ENCODE peak calls at places on chromosomes 16 and 17, in ten cellular contexts. One of them, this sample, is unnamed.

GRCh38 chr17:3691539-3692166 is 4.3 kb downstream of the P2RX5 start:
- DNase-seq in IMR-90: no peak
- DNase-seq in right lobe of liver: no peak
- DNase-seq in stomach: no peak
- DNase-seq in heart left ventricle: no peak
- DNase-seq in tibial nerve: no peak
- DNase-seq in H1: peak
- DNase-seq in A549: no peak
- DNase-seq in adrenal gland: no peak
- DNase-seq in sigmoid colon: no peak
- DNase-seq in this sample: no peak

GRCh38 chr17:41680426-41681040 is 8.2 kb upstream of the EIF1 start:
- DNase-seq in stomach: no peak
- DNase-seq in H1: no peak
- DNase-seq in sigmoid colon: no peak
- DNase-seq in A549: no peak
- DNase-seq in right lobe of liver: no peak
- DNase-seq in heart left ventricle: no peak
- DNase-seq in adrenal gland: no peak
- DNase-seq in tibial nerve: no peak
- DNase-seq in IMR-90: no peak
- DNase-seq in this sample: no peak

GRCh38 chr16:47779201-47780016 is 318.3 kb downstream of the PHKB start:
- DNase-seq in H1: peak
- DNase-seq in heart left ventricle: no peak
- DNase-seq in IMR-90: peak
- DNase-seq in right lobe of liver: peak
- DNase-seq in tibial nerve: no peak
- DNase-seq in stomach: no peak
- DNase-seq in sigmoid colon: no peak
- DNase-seq in A549: no peak
- DNase-seq in adrenal gland: peak
- DNase-seq in this sample: no peak

GRCh38 chr16:60123387-60124023 is 1389.4 kb upstream of the GOT2 start:
- DNase-seq in adrenal gland: no peak
- DNase-seq in H1: no peak
- DNase-seq in right lobe of liver: no peak
- DNase-seq in heart left ventricle: no peak
- DNase-seq in IMR-90: no peak
- DNase-seq in stomach: no peak
- DNase-seq in sigmoid colon: no peak
- DNase-seq in tibial nerve: no peak
- DNase-seq in A549: no peak
- DNase-seq in this sample: no peak

GRCh38 chr17:43406676-43407645 is 8.2 kb downstream of the ARL4D start:
- DNase-seq in sigmoid colon: no peak
- DNase-seq in A549: no peak
- DNase-seq in stomach: no peak
- DNase-seq in tibial nerve: no peak
- DNase-seq in heart left ventricle: no peak
- DNase-seq in adrenal gland: no peak
- DNase-seq in H1: no peak
- DNase-seq in IMR-90: peak
- DNase-seq in right lobe of liver: no peak
- DNase-seq in this sample: no peak

GRCh38 chr16:66227766-66228530 is 138.5 kb upstream of the CDH5 start:
- DNase-seq in stomach: no peak
- DNase-seq in sigmoid colon: no peak
- DNase-seq in adrenal gland: no peak
- DNase-seq in IMR-90: no peak
- DNase-seq in heart left ventricle: no peak
- DNase-seq in right lobe of liver: no peak
- DNase-seq in A549: no peak
- DNase-seq in tibial nerve: no peak
- DNase-seq in H1: no peak
- DNase-seq in this sample: no peak

GRCh38 chr16:939311-939710 is 31.5 kb downstream of the LMF1 start:
- DNase-seq in stomach: no peak
- DNase-seq in sigmoid colon: no peak
- DNase-seq in right lobe of liver: no peak
- DNase-seq in tibial nerve: no peak
- DNase-seq in heart left ventricle: peak
- DNase-seq in adrenal gland: no peak
- DNase-seq in H1: no peak
- DNase-seq in A549: no peak
- DNase-seq in IMR-90: no peak
- DNase-seq in this sample: no peak

GRCh38 chr16:57115504-57116182 is 23.3 kb downstream of the CPNE2 start:
- DNase-seq in A549: no peak
- DNase-seq in tibial nerve: peak
- DNase-seq in IMR-90: peak
- DNase-seq in H1: no peak
- DNase-seq in stomach: no peak
- DNase-seq in right lobe of liver: peak
- DNase-seq in sigmoid colon: peak
- DNase-seq in adrenal gland: peak
- DNase-seq in heart left ventricle: peak
- DNase-seq in this sample: no peak

GRCh38 chr16:66603537-66604375 is 748 bp upstream of the CMTM3 start:
- DNase-seq in tibial nerve: peak
- DNase-seq in right lobe of liver: peak
- DNase-seq in H1: peak
- DNase-seq in stomach: peak
- DNase-seq in A549: peak
- DNase-seq in sigmoid colon: peak
- DNase-seq in adrenal gland: peak
- DNase-seq in heart left ventricle: peak
- DNase-seq in IMR-90: peak
- DNase-seq in this sample: peak

GRCh38 chr17:4901648-4902344 is 1.1 kb downstream of the CHRNE start:
- DNase-seq in IMR-90: no peak
- DNase-seq in heart left ventricle: peak
- DNase-seq in tibial nerve: peak
- DNase-seq in A549: no peak
- DNase-seq in H1: no peak
- DNase-seq in sigmoid colon: no peak
- DNase-seq in adrenal gland: no peak
- DNase-seq in stomach: no peak
- DNase-seq in right lobe of liver: peak
- DNase-seq in this sample: no peak

GRCh38 chr17:6064855-6065254 is 5.3 kb upstream of the WSCD1 start:
- DNase-seq in stomach: no peak
- DNase-seq in H1: no peak
- DNase-seq in right lobe of liver: no peak
- DNase-seq in adrenal gland: no peak
- DNase-seq in sigmoid colon: no peak
- DNase-seq in heart left ventricle: no peak
- DNase-seq in tibial nerve: no peak
- DNase-seq in A549: no peak
- DNase-seq in IMR-90: no peak
- DNase-seq in this sample: no peak

GRCh38 chr16:4517812-4518211 is 20.8 kb downstream of the CDIP1 start:
- DNase-seq in heart left ventricle: no peak
- DNase-seq in tibial nerve: no peak
- DNase-seq in H1: peak
- DNase-seq in adrenal gland: no peak
- DNase-seq in stomach: no peak
- DNase-seq in sigmoid colon: no peak
- DNase-seq in IMR-90: peak
- DNase-seq in A549: peak
- DNase-seq in right lobe of liver: no peak
- DNase-seq in this sample: no peak

GRCh38 chr17:51029568-51030463 is 90.9 kb downstream of the SPAG9 start:
- DNase-seq in right lobe of liver: no peak
- DNase-seq in adrenal gland: no peak
- DNase-seq in H1: no peak
- DNase-seq in tibial nerve: no peak
- DNase-seq in A549: no peak
- DNase-seq in sigmoid colon: no peak
- DNase-seq in IMR-90: peak
- DNase-seq in heart left ventricle: no peak
- DNase-seq in stomach: no peak
- DNase-seq in this sample: no peak

DNA sequence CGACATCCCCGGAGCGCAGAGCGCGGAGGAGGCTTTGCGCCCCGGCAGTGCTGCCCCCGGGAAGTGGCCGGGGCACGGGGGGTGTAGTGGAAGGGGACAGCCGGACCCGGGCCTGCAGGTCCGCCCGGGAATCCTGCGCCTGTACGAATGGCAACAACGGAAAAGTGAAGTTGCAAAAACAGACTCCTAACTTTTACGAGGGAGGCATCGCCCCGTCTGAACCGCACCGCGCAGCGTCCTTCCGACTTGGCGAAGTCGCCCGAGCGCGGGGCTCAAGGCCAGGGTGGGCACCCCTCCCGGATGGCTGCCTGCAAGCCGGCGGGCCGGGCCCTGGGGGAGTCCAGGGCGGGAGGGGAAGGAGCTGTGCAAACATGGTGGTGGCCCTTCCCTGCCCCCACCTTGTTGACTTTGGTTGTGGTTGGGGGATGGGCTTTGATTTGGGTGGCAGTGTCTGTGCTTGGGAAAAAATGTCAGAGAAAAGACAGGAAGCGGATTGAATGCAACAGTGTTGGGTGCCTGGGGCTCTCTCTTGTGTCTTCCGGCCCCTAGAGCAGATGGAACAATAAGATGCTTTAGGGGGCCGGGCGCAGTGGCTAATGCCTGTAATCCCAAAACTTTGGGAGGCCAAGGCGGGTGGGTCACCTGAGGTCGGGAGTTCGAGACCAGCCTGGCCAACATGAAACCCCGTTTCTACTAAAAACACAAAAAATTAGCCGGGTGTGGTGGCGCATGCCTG is 675 bp downstream of the RNF213 start:
- DNase-seq in sigmoid colon: peak
- DNase-seq in adrenal gland: peak
- DNase-seq in right lobe of liver: peak
- DNase-seq in IMR-90: peak
- DNase-seq in heart left ventricle: no peak
- DNase-seq in A549: peak
- DNase-seq in stomach: peak
- DNase-seq in tibial nerve: peak
- DNase-seq in H1: peak
- DNase-seq in this sample: peak
- TF ChIP-seq POLR2A in sigmoid colon: no peak
- TF ChIP-seq POLR2A in adrenal gland: no peak
- TF ChIP-seq POLR2A in right lobe of liver: no peak
- TF ChIP-seq POLR2A in IMR-90: no peak
- TF ChIP-seq POLR2A in heart left ventricle: no peak
- TF ChIP-seq POLR2A in A549: peak
- TF ChIP-seq POLR2A in stomach: no peak
- TF ChIP-seq POLR2A in tibial nerve: no peak
- TF ChIP-seq POLR2A in H1: peak
- TF ChIP-seq POLR2A in this sample: no peak

DNA sequence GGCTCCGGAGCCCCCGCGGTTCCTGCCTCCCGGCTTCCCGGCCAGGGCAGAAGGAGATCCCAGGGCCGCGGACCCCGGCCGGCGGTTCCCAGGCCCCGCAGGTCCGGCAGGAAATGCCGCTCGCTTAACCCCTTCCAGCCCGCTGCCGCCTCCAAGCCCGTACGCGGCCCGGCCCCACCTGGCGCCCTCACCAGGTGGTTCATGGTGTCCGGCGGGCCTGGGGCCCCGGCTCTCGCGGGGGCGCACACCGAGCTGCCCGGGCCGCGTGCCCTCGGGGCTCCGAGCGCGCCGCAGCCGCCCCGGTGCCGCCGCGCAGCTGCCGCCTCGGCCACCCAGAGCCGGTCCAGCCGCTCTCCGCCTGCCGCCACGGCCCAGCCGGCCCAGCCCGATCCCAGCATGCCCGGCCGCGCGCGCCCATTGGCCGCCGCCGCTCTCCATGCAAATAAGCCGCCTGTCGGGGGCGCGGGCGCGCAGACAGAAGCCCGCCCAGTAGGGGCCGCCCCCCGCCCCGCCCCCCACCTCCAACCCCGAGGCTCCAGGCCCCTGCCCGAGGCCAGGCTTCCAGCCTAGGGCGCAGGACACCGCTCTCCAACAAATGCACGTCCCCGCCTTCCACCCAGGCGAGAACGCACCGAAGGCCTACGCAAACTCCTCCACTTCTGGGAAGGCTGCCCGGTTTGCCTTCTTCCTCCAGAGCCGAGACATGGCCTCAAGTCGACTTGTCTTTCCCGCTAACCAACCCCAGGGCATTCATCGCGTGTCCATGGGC is at the start of gene BCAR1:
- DNase-seq in adrenal gland: peak
- DNase-seq in right lobe of liver: peak
- DNase-seq in sigmoid colon: peak
- DNase-seq in heart left ventricle: peak
- DNase-seq in stomach: peak
- DNase-seq in tibial nerve: peak
- DNase-seq in A549: peak
- DNase-seq in H1: peak
- DNase-seq in IMR-90: peak
- DNase-seq in this sample: no peak
- TF ChIP-seq CTCF in adrenal gland: peak
- TF ChIP-seq CTCF in right lobe of liver: peak
- TF ChIP-seq CTCF in sigmoid colon: no peak
- TF ChIP-seq CTCF in heart left ventricle: no peak
- TF ChIP-seq CTCF in stomach: no peak
- TF ChIP-seq CTCF in tibial nerve: no peak
- TF ChIP-seq CTCF in A549: no peak
- TF ChIP-seq CTCF in H1: no peak
- TF ChIP-seq CTCF in IMR-90: no peak
- TF ChIP-seq CTCF in this sample: no peak

GRCh38 chr16:46427340-46428107 is 193.7 kb downstream of the SHCBP1 start:
- DNase-seq in IMR-90: no peak
- DNase-seq in H1: no peak
- DNase-seq in right lobe of liver: no peak
- DNase-seq in heart left ventricle: no peak
- DNase-seq in tibial nerve: no peak
- DNase-seq in stomach: no peak
- DNase-seq in sigmoid colon: no peak
- DNase-seq in A549: no peak
- DNase-seq in adrenal gland: no peak
- DNase-seq in this sample: no peak
- H3K4me3 ChIP-seq in IMR-90: no peak
- H3K4me3 ChIP-seq in H1: no peak
- H3K4me3 ChIP-seq in right lobe of liver: no peak
- H3K4me3 ChIP-seq in heart left ventricle: no peak
- H3K4me3 ChIP-seq in tibial nerve: no peak
- H3K4me3 ChIP-seq in stomach: no peak
- H3K4me3 ChIP-seq in sigmoid colon: no peak
- H3K4me3 ChIP-seq in A549: no peak
- H3K4me3 ChIP-seq in adrenal gland: no peak
- H3K4me3 ChIP-seq in this sample: no peak

DNA sequence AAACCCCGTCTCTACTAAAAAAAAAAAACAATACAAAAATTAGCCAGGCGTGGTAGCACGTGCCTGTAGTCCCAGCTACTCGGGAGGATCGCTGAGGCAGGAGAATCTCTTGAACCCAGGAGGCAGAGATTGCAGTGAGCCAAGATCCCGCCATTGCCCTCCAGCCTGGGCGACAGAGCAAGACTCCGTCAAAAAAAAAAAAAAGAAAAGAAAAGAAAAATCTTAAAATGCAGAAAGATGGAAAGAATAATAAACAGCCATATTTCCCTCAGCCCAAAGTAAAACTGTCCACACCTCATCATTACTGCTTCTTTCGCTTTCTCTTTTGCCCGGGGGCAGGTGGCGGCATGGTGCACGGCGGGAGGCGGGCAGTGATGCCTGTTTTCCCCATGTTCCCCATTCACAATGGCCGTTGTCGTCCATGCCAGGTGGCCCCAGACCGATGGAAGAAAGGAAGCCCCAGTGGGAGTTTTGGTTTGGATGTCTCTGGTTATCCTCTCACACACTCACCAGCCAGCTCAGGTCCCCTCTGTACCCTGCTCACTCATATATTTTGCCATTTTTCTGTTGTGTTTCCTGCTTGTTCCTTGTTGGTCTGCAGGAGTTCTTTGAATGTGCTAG is 37.0 kb upstream of the PEMT start:
- DNase-seq in heart left ventricle: no peak
- DNase-seq in adrenal gland: no peak
- DNase-seq in H1: no peak
- DNase-seq in IMR-90: no peak
- DNase-seq in tibial nerve: no peak
- DNase-seq in stomach: peak
- DNase-seq in sigmoid colon: no peak
- DNase-seq in A549: no peak
- DNase-seq in right lobe of liver: no peak
- DNase-seq in this sample: no peak
- TF ChIP-seq POLR2A in heart left ventricle: no peak
- TF ChIP-seq POLR2A in adrenal gland: no peak
- TF ChIP-seq POLR2A in H1: no peak
- TF ChIP-seq POLR2A in IMR-90: no peak
- TF ChIP-seq POLR2A in tibial nerve: no peak
- TF ChIP-seq POLR2A in stomach: no peak
- TF ChIP-seq POLR2A in sigmoid colon: no peak
- TF ChIP-seq POLR2A in A549: no peak
- TF ChIP-seq POLR2A in right lobe of liver: no peak
- TF ChIP-seq POLR2A in this sample: no peak